ENCODE peak calls at places on chromosomes 1 and 21, in five cellular contexts. One of them, this sample, is unnamed.

GRCh38 chr21:42188663-42189062 is 30.3 kb upstream of the ABCG1 start:
- DNase-seq in dorsolateral prefrontal cortex: no peak
- DNase-seq in uterus: no peak
- DNase-seq in ovary: no peak
- DNase-seq in stomach: no peak
- DNase-seq in this sample: no peak

GRCh38 chr1:19430121-19431068 is 54.9 kb downstream of the CAPZB start:
- DNase-seq in uterus: no peak
- DNase-seq in ovary: no peak
- DNase-seq in stomach: peak; percentile 64
- DNase-seq in dorsolateral prefrontal cortex: no peak
- DNase-seq in this sample: no peak

GRCh38 chr21:42781150-42781980 is 98.0 kb downstream of the WDR4 start:
- DNase-seq in stomach: peak; percentile 34
- DNase-seq in ovary: peak; percentile 56
- DNase-seq in uterus: no peak
- DNase-seq in dorsolateral prefrontal cortex: no peak
- DNase-seq in this sample: no peak

GRCh38 chr1:96313216-96313615 is 408.4 kb upstream of the PTBP2 start:
- DNase-seq in uterus: no peak
- DNase-seq in ovary: no peak
- DNase-seq in stomach: no peak
- DNase-seq in dorsolateral prefrontal cortex: no peak
- DNase-seq in this sample: no peak

GRCh38 chr1:204624631-204625216 is 60.8 kb downstream of the LRRN2 start:
- DNase-seq in uterus: no peak
- DNase-seq in stomach: no peak
- DNase-seq in dorsolateral prefrontal cortex: no peak
- DNase-seq in ovary: no peak
- DNase-seq in this sample: no peak

GRCh38 chr1:15204931-15205330 is 42.1 kb upstream of the FHAD1 start:
- DNase-seq in uterus: no peak
- DNase-seq in dorsolateral prefrontal cortex: no peak
- DNase-seq in stomach: no peak
- DNase-seq in ovary: no peak
- DNase-seq in this sample: no peak

GRCh38 chr1:156419863-156420208 is 50.8 kb downstream of the RHBG start:
- DNase-seq in stomach: no peak
- DNase-seq in ovary: no peak
- DNase-seq in uterus: no peak
- DNase-seq in dorsolateral prefrontal cortex: no peak
- DNase-seq in this sample: no peak

GRCh38 chr1:189804352-189804751 is 673.3 kb downstream of the BRINP3 start:
- DNase-seq in uterus: no peak
- DNase-seq in ovary: no peak
- DNase-seq in stomach: no peak
- DNase-seq in dorsolateral prefrontal cortex: no peak
- DNase-seq in this sample: no peak

GRCh38 chr1:240363315-240363714 is 248.6 kb downstream of the GREM2 start:
- DNase-seq in dorsolateral prefrontal cortex: no peak
- DNase-seq in uterus: no peak
- DNase-seq in stomach: no peak
- DNase-seq in ovary: no peak
- DNase-seq in this sample: no peak

GRCh38 chr1:84166797-84167196 is 22.7 kb downstream of the PRKACB start:
- DNase-seq in dorsolateral prefrontal cortex: no peak
- DNase-seq in stomach: no peak
- DNase-seq in ovary: no peak
- DNase-seq in uterus: no peak
- DNase-seq in this sample: no peak

GRCh38 chr1:9868244-9868590 is 41.9 kb downstream of the CTNNBIP1 start:
- DNase-seq in dorsolateral prefrontal cortex: no peak
- DNase-seq in uterus: no peak
- DNase-seq in stomach: no peak
- DNase-seq in ovary: no peak
- DNase-seq in this sample: no peak

GRCh38 chr1:18940303-18941020 is 16.0 kb downstream of the IFFO2 start:
- DNase-seq in ovary: no peak
- DNase-seq in stomach: no peak
- DNase-seq in dorsolateral prefrontal cortex: no peak
- DNase-seq in uterus: no peak
- DNase-seq in this sample: no peak

GRCh38 chr1:33363470-33363861 is 42.6 kb upstream of the A3GALT2 start:
- DNase-seq in ovary: peak; percentile 30
- DNase-seq in uterus: no peak
- DNase-seq in dorsolateral prefrontal cortex: peak; percentile 75
- DNase-seq in stomach: no peak
- DNase-seq in this sample: no peak

GRCh38 chr1:33736496-33736895 is 127.4 kb upstream of the HMGB4 start:
- DNase-seq in stomach: no peak
- DNase-seq in uterus: no peak
- DNase-seq in dorsolateral prefrontal cortex: no peak
- DNase-seq in ovary: no peak
- DNase-seq in this sample: no peak

GRCh38 chr21:33395866-33396265 is 7.3 kb upstream of the IFNGR2 start:
- DNase-seq in ovary: no peak
- DNase-seq in stomach: no peak
- DNase-seq in dorsolateral prefrontal cortex: no peak
- DNase-seq in uterus: no peak
- DNase-seq in this sample: no peak

GRCh38 chr1:215273838-215274516 is 191.4 kb downstream of the KCNK2 start:
- DNase-seq in dorsolateral prefrontal cortex: no peak
- DNase-seq in ovary: no peak
- DNase-seq in uterus: no peak
- DNase-seq in stomach: no peak
- DNase-seq in this sample: no peak

GRCh38 chr1:196259291-196259690 is 348.9 kb downstream of the KCNT2 start:
- DNase-seq in dorsolateral prefrontal cortex: no peak
- DNase-seq in uterus: no peak
- DNase-seq in ovary: no peak
- DNase-seq in stomach: no peak
- DNase-seq in this sample: no peak

GRCh38 chr1:223710179-223711133 is 1.9 kb upstream of the CAPN2 start:
- DNase-seq in uterus: no peak
- DNase-seq in stomach: no peak
- DNase-seq in ovary: no peak
- DNase-seq in dorsolateral prefrontal cortex: no peak
- DNase-seq in this sample: no peak

GRCh38 chr1:244515680-244516079 is 54.6 kb downstream of the CATSPERE start:
- DNase-seq in stomach: no peak
- DNase-seq in ovary: no peak
- DNase-seq in uterus: no peak
- DNase-seq in dorsolateral prefrontal cortex: no peak
- DNase-seq in this sample: no peak

GRCh38 chr1:115052454-115053083 is 22.9 kb downstream of the TSHB start:
- DNase-seq in stomach: peak; percentile 77
- DNase-seq in ovary: peak; percentile 53
- DNase-seq in dorsolateral prefrontal cortex: no peak
- DNase-seq in uterus: peak; percentile 43
- DNase-seq in this sample: peak; percentile 29

GRCh38 chr1:2175055-2175414 is 19.5 kb downstream of the FAAP20 start:
- DNase-seq in uterus: no peak
- DNase-seq in dorsolateral prefrontal cortex: no peak
- DNase-seq in stomach: no peak
- DNase-seq in ovary: no peak
- DNase-seq in this sample: no peak

GRCh38 chr1:111755321-111756123 is at the start of gene DDX20:
- DNase-seq in uterus: peak; percentile 93
- DNase-seq in dorsolateral prefrontal cortex: peak; percentile 91
- DNase-seq in stomach: peak; percentile 92
- DNase-seq in ovary: peak; percentile 92
- DNase-seq in this sample: peak; percentile 94

GRCh38 chr1:200977071-200977754 is 46.3 kb downstream of the KIF21B start:
- DNase-seq in dorsolateral prefrontal cortex: no peak
- DNase-seq in ovary: no peak
- DNase-seq in uterus: no peak
- DNase-seq in stomach: no peak
- DNase-seq in this sample: no peak

GRCh38 chr1:114320586-114320985 is 166.9 kb upstream of the SYT6 start:
- DNase-seq in ovary: no peak
- DNase-seq in dorsolateral prefrontal cortex: no peak
- DNase-seq in stomach: no peak
- DNase-seq in uterus: no peak
- DNase-seq in this sample: no peak

GRCh38 chr21:42835211-42835610 is 44.1 kb downstream of the WDR4 start:
- DNase-seq in ovary: no peak
- DNase-seq in uterus: no peak
- DNase-seq in dorsolateral prefrontal cortex: peak; percentile 3
- DNase-seq in stomach: peak; percentile 1
- DNase-seq in this sample: no peak

GRCh38 chr1:232209357-232209756 is 420.6 kb downstream of the SIPA1L2 start:
- DNase-seq in dorsolateral prefrontal cortex: no peak
- DNase-seq in uterus: no peak
- DNase-seq in stomach: no peak
- DNase-seq in ovary: no peak
- DNase-seq in this sample: no peak

DNA sequence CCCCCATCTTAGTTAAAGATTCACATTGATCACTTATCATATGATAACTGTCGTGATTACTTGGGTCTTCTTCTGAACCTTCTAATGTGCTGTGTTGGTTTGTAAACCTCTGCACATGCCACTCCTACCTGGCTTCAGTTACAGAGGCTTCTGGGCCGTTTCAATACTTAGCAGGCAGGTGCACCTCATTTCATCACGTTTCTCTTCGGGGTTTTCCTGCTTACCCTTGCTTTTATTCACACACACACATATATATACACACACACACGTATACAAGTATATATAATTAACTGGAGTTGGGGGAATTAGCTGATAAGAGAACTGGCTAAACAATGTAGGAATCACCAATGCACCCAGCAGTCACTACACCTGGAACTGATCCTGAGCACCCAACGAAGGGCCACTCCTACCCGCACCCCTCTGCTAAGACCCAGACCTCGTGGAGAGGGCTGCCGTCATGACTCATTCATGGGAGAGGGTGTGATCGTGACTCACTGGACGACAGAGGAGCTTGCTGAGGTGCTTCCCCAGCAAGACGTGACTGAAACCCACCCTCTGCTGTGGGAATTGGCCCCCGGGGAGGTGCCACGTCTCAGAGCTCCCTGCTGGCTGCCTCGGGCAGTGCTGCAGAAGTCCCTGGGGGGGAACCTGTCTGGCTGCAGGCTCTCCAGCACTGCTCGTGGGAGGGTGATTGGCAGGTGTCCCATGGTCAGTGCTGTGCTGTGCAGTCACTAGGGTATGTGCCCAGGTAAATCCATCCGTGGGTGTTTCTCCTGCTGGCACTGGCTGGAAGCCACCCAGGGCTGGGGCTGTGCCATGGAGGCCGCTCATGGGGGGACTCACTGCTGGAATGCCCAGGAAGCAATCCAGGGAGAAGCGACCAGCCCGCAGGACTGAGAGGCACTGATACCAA is 166.6 kb downstream of the DYRK1A start:
- DNase-seq in ovary: no peak
- DNase-seq in dorsolateral prefrontal cortex: no peak
- DNase-seq in stomach: peak; percentile 63
- DNase-seq in uterus: no peak
- DNase-seq in this sample: no peak
- TF ChIP-seq CTCF in ovary: no peak
- TF ChIP-seq CTCF in dorsolateral prefrontal cortex: no peak
- TF ChIP-seq CTCF in stomach: no peak
- TF ChIP-seq CTCF in uterus: no peak
- TF ChIP-seq CTCF in this sample: no peak

DNA sequence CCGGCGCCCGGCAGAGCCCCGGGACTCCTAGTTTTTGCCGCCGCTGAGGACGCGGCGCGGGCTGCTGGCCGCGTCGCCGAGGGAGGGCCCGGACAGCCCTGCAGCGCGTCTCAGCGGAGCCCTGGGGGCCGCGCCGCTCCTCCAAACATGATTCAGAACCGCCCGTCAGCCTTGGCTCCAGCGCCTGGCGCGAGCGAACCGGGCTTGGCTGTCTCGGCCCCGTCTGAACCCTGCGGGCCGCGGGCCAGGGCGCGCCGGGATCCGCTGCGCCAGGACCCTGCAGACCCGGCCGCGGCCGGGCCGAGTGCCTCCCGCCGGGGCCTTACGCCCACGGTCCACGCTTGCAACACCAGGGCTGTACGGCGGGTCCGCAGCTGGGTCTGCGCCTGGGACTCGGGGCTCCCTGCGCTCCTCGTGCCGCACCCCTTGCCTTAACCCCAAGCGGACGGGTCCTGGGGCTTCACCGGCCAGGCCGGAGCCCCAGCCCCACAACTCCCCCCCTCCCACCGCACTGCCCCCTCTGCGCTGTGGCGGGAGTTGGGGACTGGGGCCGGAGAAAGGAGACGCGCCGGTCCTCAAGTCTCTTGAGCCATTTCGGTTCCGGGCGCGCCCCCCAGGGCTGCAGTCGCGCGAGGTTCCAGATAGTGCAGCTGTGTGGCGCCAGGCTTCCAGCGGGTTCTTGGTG is 48.4 kb upstream of the CD34 start:
- DNase-seq in uterus: peak; percentile 86
- DNase-seq in dorsolateral prefrontal cortex: peak; percentile 57
- DNase-seq in ovary: peak; percentile 91
- DNase-seq in stomach: peak; percentile 68
- DNase-seq in this sample: peak; percentile 90
- H3K4me3 ChIP-seq in uterus: peak overlapping the region; percentile 25
- H3K4me3 ChIP-seq in dorsolateral prefrontal cortex: peak overlapping the region; percentile 55
- H3K4me3 ChIP-seq in ovary: peak overlapping the region; percentile 45
- H3K4me3 ChIP-seq in stomach: peak overlapping the region; percentile 43
- H3K4me3 ChIP-seq in this sample: peak overlapping the region; percentile 70

DNA sequence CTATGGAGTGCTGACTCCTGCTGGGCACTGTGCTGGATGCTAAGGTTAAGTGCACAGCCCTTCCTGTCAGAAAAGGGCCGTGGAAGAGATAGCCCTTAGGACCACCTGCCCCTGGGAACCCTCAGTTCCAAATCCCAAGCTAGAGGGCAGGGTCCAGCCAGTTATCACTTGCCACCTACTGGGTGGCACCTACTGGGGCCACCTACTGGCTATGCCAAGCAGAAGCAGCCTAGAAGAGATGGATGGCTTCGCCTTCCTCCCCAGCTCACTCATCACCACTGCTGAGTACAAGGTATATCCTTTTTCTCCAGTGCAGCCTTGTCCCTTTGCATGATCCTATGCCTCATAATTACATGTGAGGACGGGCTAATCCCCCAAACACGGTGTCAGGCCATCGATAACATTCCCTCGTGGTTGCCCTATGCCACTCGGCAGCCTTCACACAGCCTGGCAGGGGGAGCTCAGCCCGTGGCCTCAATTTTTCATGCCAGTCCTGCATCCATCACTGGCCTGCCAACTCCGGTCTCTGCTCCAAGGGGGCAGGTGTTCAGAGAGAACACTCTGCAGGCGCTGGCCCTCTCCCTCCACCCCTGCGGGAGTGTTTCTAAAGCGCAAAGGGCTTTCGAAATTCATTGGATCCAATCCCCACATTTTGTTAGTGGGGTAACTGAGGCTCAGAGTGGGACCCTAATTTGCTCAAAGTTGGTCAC is 49.0 kb downstream of the SYT2 start:
- DNase-seq in ovary: no peak
- DNase-seq in stomach: no peak
- DNase-seq in dorsolateral prefrontal cortex: no peak
- DNase-seq in uterus: no peak
- DNase-seq in this sample: no peak
- TF ChIP-seq CTCF in ovary: no peak
- TF ChIP-seq CTCF in stomach: no peak
- TF ChIP-seq CTCF in dorsolateral prefrontal cortex: no peak
- TF ChIP-seq CTCF in uterus: no peak
- TF ChIP-seq CTCF in this sample: peak; percentile 43

GRCh38 chr1:169836198-169836597 is 41.5 kb upstream of the METTL18 start:
- DNase-seq in ovary: no peak
- DNase-seq in stomach: no peak
- DNase-seq in dorsolateral prefrontal cortex: no peak
- DNase-seq in uterus: no peak
- DNase-seq in this sample: no peak
- H3K4me3 ChIP-seq in ovary: no peak overlapping the region
- H3K4me3 ChIP-seq in stomach: no peak overlapping the region
- H3K4me3 ChIP-seq in dorsolateral prefrontal cortex: no peak overlapping the region
- H3K4me3 ChIP-seq in uterus: no peak overlapping the region
- H3K4me3 ChIP-seq in this sample: no peak overlapping the region